ENCODE peak calls at places on chromosomes 12 and 14, in seven cellular contexts. One of them, this sample, is unnamed.

GRCh38 chr12:109010259-109010658 is 10.6 kb downstream of the SVOP start:
- DNase-seq in pulmonary artery endothelial cell: no peak
- DNase-seq in nephron progenitor cell: no peak
- DNase-seq in foreskin fibroblast: no peak
- DNase-seq in WERI-Rb-1: peak
- DNase-seq in activated gamma-delta T cell treated with anti-CD3 and anti-CD28 coated beads, Interleukin-2, amount 50 U/mL, for 16 hours: no peak
- DNase-seq in SK-N-SH: no peak
- DNase-seq in this sample: no peak

GRCh38 chr12:105084251-105085250 is at the start of gene ALDH1L2:
- DNase-seq in SK-N-SH: peak
- DNase-seq in pulmonary artery endothelial cell: no peak
- DNase-seq in nephron progenitor cell: peak
- DNase-seq in activated gamma-delta T cell treated with anti-CD3 and anti-CD28 coated beads, Interleukin-2, amount 50 U/mL, for 16 hours: no peak
- DNase-seq in WERI-Rb-1: peak
- DNase-seq in foreskin fibroblast: peak
- DNase-seq in this sample: peak

GRCh38 chr14:99945732-99946651 is 119.2 kb upstream of the EVL start:
- DNase-seq in SK-N-SH: no peak
- DNase-seq in foreskin fibroblast: no peak
- DNase-seq in WERI-Rb-1: no peak
- DNase-seq in nephron progenitor cell: no peak
- DNase-seq in pulmonary artery endothelial cell: no peak
- DNase-seq in activated gamma-delta T cell treated with anti-CD3 and anti-CD28 coated beads, Interleukin-2, amount 50 U/mL, for 16 hours: no peak
- DNase-seq in this sample: no peak

GRCh38 chr12:25585662-25586061 is 32.6 kb upstream of the LMNTD1 start:
- DNase-seq in foreskin fibroblast: no peak
- DNase-seq in SK-N-SH: no peak
- DNase-seq in pulmonary artery endothelial cell: no peak
- DNase-seq in WERI-Rb-1: no peak
- DNase-seq in nephron progenitor cell: no peak
- DNase-seq in activated gamma-delta T cell treated with anti-CD3 and anti-CD28 coated beads, Interleukin-2, amount 50 U/mL, for 16 hours: no peak
- DNase-seq in this sample: no peak

GRCh38 chr12:108850854-108851573 is 6.4 kb downstream of the SSH1 start:
- DNase-seq in nephron progenitor cell: no peak
- DNase-seq in foreskin fibroblast: no peak
- DNase-seq in WERI-Rb-1: peak
- DNase-seq in pulmonary artery endothelial cell: peak
- DNase-seq in SK-N-SH: peak
- DNase-seq in activated gamma-delta T cell treated with anti-CD3 and anti-CD28 coated beads, Interleukin-2, amount 50 U/mL, for 16 hours: no peak
- DNase-seq in this sample: no peak

GRCh38 chr12:76569685-76570604 is 10.4 kb upstream of the OSBPL8 start:
- DNase-seq in pulmonary artery endothelial cell: no peak
- DNase-seq in SK-N-SH: no peak
- DNase-seq in foreskin fibroblast: no peak
- DNase-seq in WERI-Rb-1: no peak
- DNase-seq in activated gamma-delta T cell treated with anti-CD3 and anti-CD28 coated beads, Interleukin-2, amount 50 U/mL, for 16 hours: no peak
- DNase-seq in nephron progenitor cell: no peak
- DNase-seq in this sample: no peak

GRCh38 chr12:91139981-91140659 is 28.8 kb upstream of the LUM start:
- DNase-seq in WERI-Rb-1: no peak
- DNase-seq in nephron progenitor cell: no peak
- DNase-seq in pulmonary artery endothelial cell: no peak
- DNase-seq in activated gamma-delta T cell treated with anti-CD3 and anti-CD28 coated beads, Interleukin-2, amount 50 U/mL, for 16 hours: no peak
- DNase-seq in SK-N-SH: no peak
- DNase-seq in foreskin fibroblast: peak
- DNase-seq in this sample: no peak

GRCh38 chr12:1691123-1692007 is 495 bp downstream of the ADIPOR2 start:
- DNase-seq in WERI-Rb-1: no peak
- DNase-seq in nephron progenitor cell: peak
- DNase-seq in pulmonary artery endothelial cell: no peak
- DNase-seq in activated gamma-delta T cell treated with anti-CD3 and anti-CD28 coated beads, Interleukin-2, amount 50 U/mL, for 16 hours: peak
- DNase-seq in foreskin fibroblast: no peak
- DNase-seq in SK-N-SH: no peak
- DNase-seq in this sample: peak

GRCh38 chr12:130655010-130655409 is 61.1 kb downstream of the RIMBP2 start:
- DNase-seq in pulmonary artery endothelial cell: no peak
- DNase-seq in SK-N-SH: no peak
- DNase-seq in foreskin fibroblast: no peak
- DNase-seq in WERI-Rb-1: no peak
- DNase-seq in nephron progenitor cell: no peak
- DNase-seq in activated gamma-delta T cell treated with anti-CD3 and anti-CD28 coated beads, Interleukin-2, amount 50 U/mL, for 16 hours: no peak
- DNase-seq in this sample: no peak

GRCh38 chr12:97151481-97151880 is 244.4 kb downstream of the NEDD1 start:
- DNase-seq in pulmonary artery endothelial cell: no peak
- DNase-seq in activated gamma-delta T cell treated with anti-CD3 and anti-CD28 coated beads, Interleukin-2, amount 50 U/mL, for 16 hours: no peak
- DNase-seq in WERI-Rb-1: no peak
- DNase-seq in nephron progenitor cell: no peak
- DNase-seq in SK-N-SH: no peak
- DNase-seq in foreskin fibroblast: no peak
- DNase-seq in this sample: no peak

GRCh38 chr14:103348154-103348553 is 14.1 kb downstream of the EIF5 start:
- DNase-seq in SK-N-SH: no peak
- DNase-seq in pulmonary artery endothelial cell: no peak
- DNase-seq in activated gamma-delta T cell treated with anti-CD3 and anti-CD28 coated beads, Interleukin-2, amount 50 U/mL, for 16 hours: no peak
- DNase-seq in nephron progenitor cell: no peak
- DNase-seq in WERI-Rb-1: no peak
- DNase-seq in foreskin fibroblast: no peak
- DNase-seq in this sample: no peak

GRCh38 chr14:83269583-83269982 is 1735.9 kb upstream of the SEL1L start:
- DNase-seq in nephron progenitor cell: no peak
- DNase-seq in WERI-Rb-1: no peak
- DNase-seq in foreskin fibroblast: no peak
- DNase-seq in activated gamma-delta T cell treated with anti-CD3 and anti-CD28 coated beads, Interleukin-2, amount 50 U/mL, for 16 hours: no peak
- DNase-seq in pulmonary artery endothelial cell: no peak
- DNase-seq in SK-N-SH: no peak
- DNase-seq in this sample: no peak